ENCODE peak calls at places on chromosome 14, in eight cellular contexts. G, N, Q, Y, C, P, B and J are unnamed samples.

GRCh38 chr14:77140937-77141591 is 527 bp downstream of the ZDHHC22 start:
- DNase-seq in G (no peak), N (peak), Q (no peak), Y (peak), C (no peak), P (no peak), B (no peak), J (no peak)

GRCh38 chr14:68502196-68502595 is 290.7 kb downstream of the ZFP36L1 start:
- DNase-seq in G (no peak), N (no peak), Q (no peak), Y (no peak), C (no peak), P (no peak), B (no peak), J (no peak)

GRCh38 chr14:97995571-97995970 is 1198.4 kb downstream of the VRK1 start:
- DNase-seq in G (no peak), N (no peak), Q (no peak), Y (no peak), C (no peak), P (no peak), B (no peak), J (no peak)

GRCh38 chr14:51738754-51739153 is 87.0 kb downstream of the FRMD6 start:
- DNase-seq in G (no peak), N (no peak), Q (no peak), Y (no peak), C (no peak), P (no peak), B (no peak), J (no peak)

GRCh38 chr14:63951025-63951424 is 98.2 kb downstream of the SYNE2 start:
- DNase-seq in G (no peak), N (no peak), Q (no peak), Y (no peak), C (no peak), P (no peak), B (no peak), J (no peak)

GRCh38 chr14:94027566-94028449 is 1.7 kb downstream of the OTUB2 start:
- DNase-seq in G (no peak), N (no peak), Q (no peak), Y (no peak), C (no peak), P (no peak), B (no peak), J (no peak)

GRCh38 chr14:93533437-93533836 is 102.7 kb downstream of the UNC79 start:
- DNase-seq in G (no peak), N (no peak), Q (no peak), Y (no peak), C (no peak), P (no peak), B (no peak), J (no peak)

GRCh38 chr14:76777721-76778120 is 16.5 kb downstream of the VASH1 start:
- DNase-seq in G (peak), N (no peak), Q (no peak), Y (no peak), C (peak), P (no peak), B (no peak), J (no peak)

GRCh38 chr14:53265025-53265424 is 111.9 kb upstream of the DDHD1 start:
- DNase-seq in G (no peak), N (peak), Q (no peak), Y (no peak), C (no peak), P (no peak), B (no peak), J (no peak)

DNA sequence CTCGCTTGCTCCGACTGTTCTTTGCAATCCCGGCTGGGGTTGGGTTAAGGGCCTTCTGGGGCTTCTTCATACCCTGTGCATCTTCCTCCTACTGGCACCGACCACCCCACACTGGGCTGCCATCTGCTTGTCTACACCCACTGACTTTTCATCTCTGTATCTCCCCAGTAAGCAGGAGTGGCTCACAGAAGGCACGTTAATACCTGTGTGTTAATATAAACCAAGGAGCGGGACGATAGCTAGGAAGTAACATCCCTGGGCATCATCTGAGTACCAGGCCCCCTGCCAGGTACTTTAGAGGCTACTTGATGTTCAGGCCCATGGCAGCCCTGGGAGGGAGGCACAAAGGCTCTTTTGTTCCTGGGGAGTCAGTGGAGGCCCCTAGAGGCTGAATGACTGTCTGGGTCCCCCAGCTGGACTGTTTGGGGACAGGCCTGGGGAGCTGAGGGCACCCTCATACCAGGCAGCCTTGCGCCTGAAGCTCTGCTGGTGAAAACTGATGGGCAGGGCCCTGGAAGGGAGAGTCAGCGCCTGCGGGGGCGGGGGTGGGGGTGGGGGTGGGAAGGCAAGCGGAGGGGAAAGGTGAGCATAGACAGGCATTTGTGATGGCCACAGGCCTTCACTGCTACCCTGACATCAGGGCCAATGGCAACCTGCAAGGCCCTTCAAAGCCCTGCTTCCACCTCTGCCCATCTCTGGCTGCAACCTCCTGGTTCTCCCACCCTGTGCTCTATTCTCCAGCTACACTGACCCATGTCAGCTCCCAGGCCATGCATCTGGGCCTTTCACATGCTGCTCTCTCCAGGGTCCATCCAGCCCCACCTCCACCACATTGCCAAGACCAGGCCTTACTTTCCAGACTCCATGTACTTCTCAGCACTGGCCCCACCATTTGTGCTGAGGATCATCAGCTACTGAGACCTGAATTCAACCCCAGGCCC is 34.2 kb upstream of the DEGS2 start:
- DNase-seq in G (no peak), N (no peak), Q (peak), Y (no peak), C (peak), P (no peak), B (no peak), J (peak)
- TF ChIP-seq CTCF in G (no peak), N (no peak), Q (no peak), Y (no peak), C (no peak), P (no peak), B (no peak), J (no peak)

GRCh38 chr14:61694830-61695694 is at the start of gene HIF1A:
- DNase-seq in G (peak), N (peak), Q (peak), Y (peak), C (peak), P (peak), B (peak), J (peak)
- TF ChIP-seq CTCF in G (no peak), N (peak), Q (peak), Y (peak), C (no peak), P (no peak), B (peak), J (peak)

GRCh38 chr14:104975481-104976197 is 2.5 kb downstream of the AHNAK2 start:
- DNase-seq in G (no peak), N (no peak), Q (no peak), Y (no peak), C (no peak), P (no peak), B (peak), J (no peak)
- TF ChIP-seq CTCF in G (no peak), N (no peak), Q (no peak), Y (no peak), C (no peak), P (no peak), B (no peak), J (no peak)

GRCh38 chr14:90788031-90788430 is 28.2 kb downstream of the TTC7B start:
- DNase-seq in G (no peak), N (no peak), Q (no peak), Y (no peak), C (no peak), P (no peak), B (peak), J (no peak)

GRCh38 chr14:90785876-90786450 is 30.3 kb downstream of the TTC7B start:
- DNase-seq in G (no peak), N (no peak), Q (no peak), Y (no peak), C (no peak), P (no peak), B (no peak), J (no peak)

GRCh38 chr14:90783344-90783743 is 32.9 kb downstream of the TTC7B start:
- DNase-seq in G (no peak), N (no peak), Q (no peak), Y (no peak), C (no peak), P (no peak), B (no peak), J (no peak)

GRCh38 chr14:90784621-90785270 is 31.5 kb downstream of the TTC7B start:
- DNase-seq in G (no peak), N (no peak), Q (no peak), Y (no peak), C (no peak), P (no peak), B (no peak), J (no peak)

DNA sequence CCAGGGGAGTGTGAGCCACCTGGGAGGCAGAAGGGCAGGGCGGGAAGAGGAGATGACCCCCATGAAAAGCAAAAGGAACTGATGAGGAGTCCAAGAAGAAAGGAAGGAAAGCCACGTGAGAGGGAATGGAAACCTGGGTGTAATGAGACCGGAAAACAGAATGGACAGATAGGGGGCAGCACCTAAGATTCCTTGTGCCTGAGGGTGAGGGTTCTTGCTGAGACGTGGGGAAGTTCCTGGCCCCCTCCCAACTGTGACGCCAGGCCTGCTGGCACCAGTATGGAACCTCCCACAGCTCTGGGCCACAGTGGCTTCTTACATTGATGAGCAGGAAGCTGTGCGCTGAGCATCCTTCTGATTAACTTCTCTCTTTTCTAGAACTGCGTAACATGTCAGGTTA is 30.8 kb downstream of the TTC7B start:
- DNase-seq in G (no peak), N (peak), Q (peak), Y (peak), C (no peak), P (no peak), B (no peak), J (peak)
- TF ChIP-seq CTCF in G (no peak), N (peak), Q (no peak), Y (peak), C (no peak), P (no peak), B (no peak), J (peak)

DNA sequence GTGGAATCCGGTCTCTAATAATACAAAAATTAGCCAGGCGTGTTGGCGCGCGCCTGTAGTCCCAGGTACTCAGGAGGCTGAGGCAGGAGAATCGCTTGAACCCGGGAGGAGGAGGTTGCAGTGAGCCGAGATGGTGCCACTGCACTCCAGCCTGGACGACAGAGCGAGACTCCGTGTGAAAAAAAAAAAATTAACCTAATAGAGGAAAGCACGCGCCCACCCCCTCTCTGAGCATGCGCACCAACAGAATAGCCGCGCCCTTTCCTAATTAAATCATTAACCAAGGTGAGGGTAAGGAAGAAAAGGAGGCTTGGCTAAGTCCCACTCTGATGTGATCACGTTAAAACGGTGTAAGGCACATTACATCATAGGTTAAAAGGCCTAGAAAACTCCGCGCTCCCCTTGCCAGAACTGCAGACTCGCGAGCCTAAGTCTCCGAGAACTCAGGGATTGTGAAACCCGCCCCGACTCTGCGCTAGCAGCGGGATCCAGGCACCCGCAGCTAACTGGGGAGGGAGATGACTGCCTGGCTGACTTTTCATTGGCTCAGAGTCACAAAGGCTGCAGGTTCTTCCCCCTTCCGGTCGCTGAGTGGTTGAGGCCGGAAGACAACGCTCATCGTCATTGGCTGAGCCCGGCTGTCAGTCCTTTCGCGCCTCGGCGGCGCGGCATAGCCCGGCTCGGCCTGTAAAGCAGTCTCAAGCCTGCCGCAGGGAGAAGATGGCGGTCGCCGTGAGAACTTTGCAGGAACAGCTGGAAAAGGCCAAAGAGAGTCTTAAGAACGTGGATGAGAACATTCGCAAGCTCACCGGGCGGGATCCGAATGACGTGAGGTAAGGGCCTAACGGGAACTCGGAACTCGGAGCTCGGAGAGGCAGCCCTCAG is at the start of gene PNN:
- DNase-seq in G (peak), N (peak), Q (peak), Y (peak), C (peak), P (peak), B (peak), J (peak)
- TF ChIP-seq CTCF in G (no peak), N (no peak), Q (peak), Y (no peak), C (no peak), P (no peak), B (no peak), J (peak)

GRCh38 chr14:91418387-91419043 is 895 bp upstream of the CCDC88C start:
- DNase-seq in G (peak), N (peak), Q (peak), Y (peak), C (peak), P (peak), B (peak), J (peak)

GRCh38 chr14:91417983-91418386 is 365 bp upstream of the CCDC88C start:
- DNase-seq in G (no peak), N (no peak), Q (no peak), Y (no peak), C (no peak), P (peak), B (peak), J (no peak)

GRCh38 chr14:91417134-91417982 is at the start of gene CCDC88C:
- DNase-seq in G (no peak), N (no peak), Q (peak), Y (peak), C (peak), P (peak), B (peak), J (no peak)

GRCh38 chr14:91419451-91419850 is 1.8 kb upstream of the CCDC88C start:
- DNase-seq in G (no peak), N (no peak), Q (no peak), Y (no peak), C (no peak), P (no peak), B (no peak), J (no peak)

GRCh38 chr14:91419044-91419397 is 1.4 kb upstream of the CCDC88C start:
- DNase-seq in G (no peak), N (no peak), Q (no peak), Y (no peak), C (no peak), P (no peak), B (no peak), J (no peak)
- TF ChIP-seq CTCF in G (peak), N (no peak), Q (no peak), Y (no peak), C (no peak), P (peak), B (peak), J (no peak)

GRCh38 chr14:32298346-32298745 is 30.8 kb upstream of the AKAP6 start:
- DNase-seq in G (no peak), N (no peak), Q (no peak), Y (no peak), C (no peak), P (no peak), B (no peak), J (no peak)

GRCh38 chr14:32303865-32304264 is 25.2 kb upstream of the AKAP6 start:
- DNase-seq in G (no peak), N (no peak), Q (no peak), Y (no peak), C (no peak), P (no peak), B (no peak), J (no peak)

GRCh38 chr14:32300146-32300545 is 29.0 kb upstream of the AKAP6 start:
- DNase-seq in G (no peak), N (no peak), Q (no peak), Y (no peak), C (no peak), P (no peak), B (no peak), J (no peak)
- TF ChIP-seq CTCF in G (no peak), N (no peak), Q (no peak), Y (no peak), C (no peak), P (no peak), B (no peak), J (no peak)